ENCODE peak calls at places on chromosomes 11 and 22, in nine cellular contexts. A is activated B cell treated with CpG ODN at 0.5 μM for 24 hours; V is mesothelial cell of epicardium; N is endothelial cell; X is HTR-8/SVneo; P is RCC 7860; R is activated CD4-positive, CD25-positive, alpha-beta regulatory T cell treated with anti-CD3 and anti-CD28 coated beads, Interleukin-2, amount 50 U/mL, for 72 hours; D is Right ventricle myocardium superior; E is stimulated activated effector memory CD8-positive, alpha-beta T cell treated with anti-CD3 and anti-CD28 coated beads, Interleukin-12 subunit alpha, Interleukin-12 subunit beta, amount 100 ng/mL, for 72 hours. K is an unnamed sample.
A peak's percentile ranks its signal among the peaks of the same experiment; 100 is the strongest.

GRCh38 chr11:3962406-3962840 is 107.0 kb downstream of the STIM1 start:
- DNase-seq in A (no peak), V (no peak), N (no peak), X (no peak), P (no peak), R (no peak), D (no peak), E (no peak), K (no peak)

GRCh38 chr22:37775785-37776638 is 31.7 kb upstream of the GCAT start:
- DNase-seq in A (no peak), V (no peak), N (no peak), X (no peak), P (no peak), R (no peak), D (no peak), E (no peak), K (no peak)

GRCh38 chr11:134942633-134943032 is 530.6 kb upstream of the B3GAT1 start:
- DNase-seq in A (no peak), V (no peak), N (no peak), X (no peak), P (no peak), R (no peak), D (no peak), E (no peak), K (no peak)

GRCh38 chr22:49960967-49961600 is 512 bp downstream of the PIM3 start:
- DNase-seq in A (peak; percentile 63), V (peak; percentile 53), N (no peak), X (no peak), P (peak; percentile 15), R (peak; percentile 65), D (peak; percentile 65), E (peak; percentile 78), K (peak; percentile 76)

GRCh38 chr22:41075946-41076345 is 16.4 kb upstream of the EP300 start:
- DNase-seq in A (no peak), V (no peak), N (no peak), X (no peak), P (no peak), R (no peak), D (no peak), E (no peak), K (no peak)

GRCh38 chr11:11987503-11988022 is 20.9 kb downstream of the DKK3 start:
- DNase-seq in A (no peak), V (no peak), N (no peak), X (no peak), P (peak; percentile 35), R (no peak), D (no peak), E (no peak), K (peak; percentile 4)

GRCh38 chr22:47839586-47840245 is 1077.3 kb downstream of the TBC1D22A start:
- DNase-seq in A (no peak), V (no peak), N (no peak), X (no peak), P (no peak), R (no peak), D (no peak), E (no peak), K (no peak)

GRCh38 chr11:116471608-116472007 is 301.2 kb downstream of the BUD13 start:
- DNase-seq in A (no peak), V (no peak), N (no peak), X (no peak), P (no peak), R (no peak), D (no peak), E (no peak), K (no peak)

K was measured in erythroblast.